ENCODE peak calls at places on chromosomes 7 and 10, in nine cellular contexts. Z is cardiac muscle cell, X is NCI-H1092, O is IMR-90, J is A549, T is amniotic epithelial cell, F is Calu3, M is GM04504, K is left kidney. V is an unnamed sample.

GRCh38 chr10:624605-625334 is 64.7 kb downstream of the DIP2C start:
- DNase-seq in Z (peak; percentile 69), X (no peak), O (peak; percentile 85), J (no peak), T (peak; percentile 32), F (peak; percentile 17), M (no peak), K (peak; percentile 77), V (peak; percentile 61)

GRCh38 chr10:15189133-15189881 is 20.8 kb upstream of the NMT2 start:
- DNase-seq in Z (no peak), X (no peak), O (no peak), J (no peak), T (no peak), F (no peak), M (no peak), K (no peak), V (no peak)

GRCh38 chr7:24847754-24848153 is 90.5 kb upstream of the GSDME start:
- DNase-seq in Z (no peak), X (no peak), O (no peak), J (no peak), T (no peak), F (no peak), M (no peak), K (no peak), V (no peak)

GRCh38 chr10:9097991-9098306 is 1043.5 kb downstream of the GATA3 start:
- DNase-seq in Z (peak; percentile 10), X (no peak), O (no peak), J (no peak), T (no peak), F (no peak), M (no peak), K (no peak), V (no peak)

GRCh38 chr7:50393547-50394252 is 56.5 kb downstream of the FIGNL1 start:
- DNase-seq in Z (no peak), X (no peak), O (no peak), J (no peak), T (no peak), F (no peak), M (no peak), K (no peak), V (no peak)

GRCh38 chr10:131973160-131973951 is 8.4 kb downstream of the BNIP3 start:
- DNase-seq in Z (no peak), X (no peak), O (no peak), J (no peak), T (no peak), F (no peak), M (no peak), K (peak; percentile 27), V (no peak)

GRCh38 chr7:15667999-15668398 is 18.5 kb downstream of the MEOX2 start:
- DNase-seq in Z (no peak), X (no peak), O (no peak), J (no peak), T (no peak), F (peak; percentile 43), M (no peak), K (no peak), V (no peak)

GRCh38 chr10:95655571-95656290 is 780 bp downstream of the ALDH18A1 start:
- DNase-seq in Z (peak; percentile 40), X (no peak), O (peak; percentile 50), J (peak; percentile 26), T (peak; percentile 76), F (no peak), M (peak; percentile 9), K (peak; percentile 33), V (peak; percentile 22)

GRCh38 chr10:110617455-110618162 is 26.5 kb upstream of the RBM20 start:
- DNase-seq in Z (no peak), X (no peak), O (no peak), J (no peak), T (no peak), F (no peak), M (no peak), K (peak; percentile 78), V (no peak)

GRCh38 chr10:1157615-1157933 is 101.4 kb downstream of the WDR37 start:
- DNase-seq in Z (no peak), X (no peak), O (no peak), J (no peak), T (no peak), F (no peak), M (no peak), K (no peak), V (no peak)

GRCh38 chr7:128099204-128099671 is 68.0 kb upstream of the LRRC4 start:
- DNase-seq in Z (no peak), X (no peak), O (peak; percentile 81), J (no peak), T (peak; percentile 33), F (no peak), M (no peak), K (no peak), V (no peak)

GRCh38 chr7:55144333-55144954 is 125.6 kb downstream of the EGFR start:
- DNase-seq in Z (no peak), X (no peak), O (no peak), J (no peak), T (no peak), F (peak; percentile 46), M (no peak), K (peak; percentile 56), V (peak; percentile 65)

GRCh38 chr10:6247041-6247712 is 44.4 kb downstream of the PFKFB3 start:
- DNase-seq in Z (no peak), X (no peak), O (no peak), J (no peak), T (no peak), F (no peak), M (no peak), K (peak; percentile 61), V (no peak)

GRCh38 chr7:28747854-28748253 is 210.3 kb downstream of the TRIL start:
- DNase-seq in Z (no peak), X (no peak), O (no peak), J (no peak), T (no peak), F (no peak), M (no peak), K (no peak), V (peak; percentile 43)

GRCh38 chr10:104445359-104445758 is 91.7 kb downstream of the CFAP58 start:
- DNase-seq in Z (no peak), X (no peak), O (peak; percentile 77), J (no peak), T (peak; percentile 61), F (no peak), M (no peak), K (no peak), V (no peak)

GRCh38 chr7:98946389-98946788 is 68.1 kb downstream of the TRRAP start:
- DNase-seq in Z (no peak), X (no peak), O (no peak), J (no peak), T (no peak), F (no peak), M (no peak), K (no peak), V (no peak)